ENCODE peak calls at places on chromosomes 1 and 21, in ten cellular contexts. One of them, this sample, is unnamed. For H3K27me3, the result is how much of the 10 kb centered on the place peaks cover.

GRCh38 chr21:43329361-43330269 is 97.3 kb downstream of the SIK1 start:
- DNase-seq in HCT116: no peak
- DNase-seq in transverse colon: no peak
- DNase-seq in esophagus squamous epithelium: no peak
- DNase-seq in IMR-90: no peak
- DNase-seq in spleen: no peak
- DNase-seq in stomach: no peak
- DNase-seq in right lobe of liver: no peak
- DNase-seq in gastrocnemius medialis: no peak
- DNase-seq in breast epithelium: no peak
- DNase-seq in this sample: no peak

GRCh38 chr1:44305962-44306422 is 49.1 kb downstream of the ERI3 start:
- DNase-seq in HCT116: no peak
- DNase-seq in transverse colon: no peak
- DNase-seq in esophagus squamous epithelium: no peak
- DNase-seq in IMR-90: no peak
- DNase-seq in spleen: no peak
- DNase-seq in stomach: no peak
- DNase-seq in right lobe of liver: no peak
- DNase-seq in gastrocnemius medialis: no peak
- DNase-seq in breast epithelium: no peak
- DNase-seq in this sample: no peak

GRCh38 chr1:209585672-209586071 is 2.2 kb downstream of the CAMK1G start:
- DNase-seq in HCT116: no peak
- DNase-seq in transverse colon: peak
- DNase-seq in esophagus squamous epithelium: no peak
- DNase-seq in IMR-90: no peak
- DNase-seq in spleen: peak
- DNase-seq in stomach: peak
- DNase-seq in right lobe of liver: no peak
- DNase-seq in gastrocnemius medialis: peak
- DNase-seq in breast epithelium: no peak
- DNase-seq in this sample: peak

GRCh38 chr1:45503462-45504360 is 3.6 kb downstream of the MMACHC start:
- DNase-seq in HCT116: no peak
- DNase-seq in transverse colon: no peak
- DNase-seq in esophagus squamous epithelium: no peak
- DNase-seq in IMR-90: no peak
- DNase-seq in spleen: no peak
- DNase-seq in stomach: no peak
- DNase-seq in right lobe of liver: peak
- DNase-seq in gastrocnemius medialis: no peak
- DNase-seq in breast epithelium: no peak
- DNase-seq in this sample: no peak

GRCh38 chr1:36034692-36035091 is 49.2 kb upstream of the TEKT2 start:
- DNase-seq in HCT116: no peak
- DNase-seq in transverse colon: no peak
- DNase-seq in esophagus squamous epithelium: no peak
- DNase-seq in IMR-90: peak
- DNase-seq in spleen: no peak
- DNase-seq in stomach: no peak
- DNase-seq in right lobe of liver: no peak
- DNase-seq in gastrocnemius medialis: no peak
- DNase-seq in breast epithelium: no peak
- DNase-seq in this sample: no peak

GRCh38 chr1:220874201-220874655 is 5.0 kb upstream of the HLX start:
- DNase-seq in HCT116: peak
- DNase-seq in transverse colon: peak
- DNase-seq in esophagus squamous epithelium: no peak
- DNase-seq in IMR-90: peak
- DNase-seq in spleen: peak
- DNase-seq in stomach: no peak
- DNase-seq in right lobe of liver: no peak
- DNase-seq in gastrocnemius medialis: no peak
- DNase-seq in breast epithelium: no peak
- DNase-seq in this sample: no peak

GRCh38 chr1:228089520-228090380 is 7.2 kb downstream of the ARF1 start:
- DNase-seq in HCT116: no peak
- DNase-seq in transverse colon: peak
- DNase-seq in esophagus squamous epithelium: no peak
- DNase-seq in IMR-90: no peak
- DNase-seq in spleen: peak
- DNase-seq in stomach: peak
- DNase-seq in right lobe of liver: no peak
- DNase-seq in gastrocnemius medialis: peak
- DNase-seq in breast epithelium: no peak
- DNase-seq in this sample: no peak

GRCh38 chr1:109040627-109041613 is 982 bp downstream of the WDR47 start:
- DNase-seq in HCT116: no peak
- DNase-seq in transverse colon: peak
- DNase-seq in esophagus squamous epithelium: no peak
- DNase-seq in IMR-90: no peak
- DNase-seq in spleen: peak
- DNase-seq in stomach: peak
- DNase-seq in right lobe of liver: peak
- DNase-seq in gastrocnemius medialis: no peak
- DNase-seq in breast epithelium: no peak
- DNase-seq in this sample: no peak

GRCh38 chr1:164753521-164754077 is 194.6 kb downstream of the PBX1 start:
- DNase-seq in HCT116: no peak
- DNase-seq in transverse colon: no peak
- DNase-seq in esophagus squamous epithelium: no peak
- DNase-seq in IMR-90: no peak
- DNase-seq in spleen: no peak
- DNase-seq in stomach: no peak
- DNase-seq in right lobe of liver: no peak
- DNase-seq in gastrocnemius medialis: no peak
- DNase-seq in breast epithelium: no peak
- DNase-seq in this sample: no peak

GRCh38 chr1:219345953-219346352 is 172.3 kb downstream of the LYPLAL1 start:
- DNase-seq in HCT116: no peak
- DNase-seq in transverse colon: no peak
- DNase-seq in esophagus squamous epithelium: no peak
- DNase-seq in IMR-90: no peak
- DNase-seq in spleen: no peak
- DNase-seq in stomach: no peak
- DNase-seq in right lobe of liver: no peak
- DNase-seq in gastrocnemius medialis: no peak
- DNase-seq in breast epithelium: no peak
- DNase-seq in this sample: no peak

GRCh38 chr1:246067432-246068021 is 439.6 kb downstream of the SMYD3 start:
- DNase-seq in HCT116: no peak
- DNase-seq in transverse colon: no peak
- DNase-seq in esophagus squamous epithelium: no peak
- DNase-seq in IMR-90: peak
- DNase-seq in spleen: no peak
- DNase-seq in stomach: no peak
- DNase-seq in right lobe of liver: no peak
- DNase-seq in gastrocnemius medialis: no peak
- DNase-seq in breast epithelium: no peak
- DNase-seq in this sample: no peak

GRCh38 chr1:38340409-38340808 is 293.8 kb upstream of the POU3F1 start:
- DNase-seq in HCT116: no peak
- DNase-seq in transverse colon: no peak
- DNase-seq in esophagus squamous epithelium: no peak
- DNase-seq in IMR-90: no peak
- DNase-seq in spleen: no peak
- DNase-seq in stomach: no peak
- DNase-seq in right lobe of liver: no peak
- DNase-seq in gastrocnemius medialis: no peak
- DNase-seq in breast epithelium: no peak
- DNase-seq in this sample: no peak

GRCh38 chr1:30318864-30319718 is 404.3 kb downstream of the MATN1 start:
- DNase-seq in HCT116: no peak
- DNase-seq in transverse colon: no peak
- DNase-seq in esophagus squamous epithelium: no peak
- DNase-seq in IMR-90: no peak
- DNase-seq in spleen: peak
- DNase-seq in stomach: peak
- DNase-seq in right lobe of liver: peak
- DNase-seq in gastrocnemius medialis: no peak
- DNase-seq in breast epithelium: no peak
- DNase-seq in this sample: no peak

GRCh38 chr1:183090386-183091006 is 67.3 kb downstream of the LAMC1 start:
- DNase-seq in HCT116: no peak
- DNase-seq in transverse colon: peak
- DNase-seq in esophagus squamous epithelium: no peak
- DNase-seq in IMR-90: peak
- DNase-seq in spleen: no peak
- DNase-seq in stomach: no peak
- DNase-seq in right lobe of liver: no peak
- DNase-seq in gastrocnemius medialis: peak
- DNase-seq in breast epithelium: no peak
- DNase-seq in this sample: peak

DNA sequence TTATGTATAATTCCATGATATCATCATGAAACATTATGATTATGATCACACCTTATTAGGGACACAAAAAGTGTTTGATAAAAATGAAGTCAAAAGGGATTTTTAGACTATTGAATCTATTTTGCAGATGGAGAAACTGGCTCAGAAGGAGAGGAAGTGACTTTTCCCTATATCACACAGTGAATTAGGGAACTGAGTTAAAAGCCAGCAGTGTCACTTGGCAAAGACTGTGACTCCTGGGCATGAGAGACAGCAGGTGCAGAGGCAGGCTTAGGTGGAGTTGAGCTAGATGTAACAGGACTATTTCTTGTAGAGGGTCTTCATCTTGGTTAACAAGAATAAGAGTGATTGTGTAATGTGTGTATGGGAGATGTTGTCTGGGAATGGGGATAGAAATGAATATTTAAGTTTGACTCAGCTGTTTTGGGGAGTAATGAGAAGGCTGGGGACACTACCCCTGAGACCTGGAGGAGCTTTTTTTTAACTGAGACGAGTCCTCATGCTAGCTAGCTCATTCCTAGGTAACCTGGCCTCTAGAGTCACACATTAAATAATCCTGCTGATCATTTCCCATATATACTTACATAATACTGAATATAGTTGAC is 1.0 kb upstream of the CD84 start:
- DNase-seq in HCT116: no peak
- DNase-seq in transverse colon: no peak
- DNase-seq in esophagus squamous epithelium: no peak
- DNase-seq in IMR-90: no peak
- DNase-seq in spleen: no peak
- DNase-seq in stomach: no peak
- DNase-seq in right lobe of liver: no peak
- DNase-seq in gastrocnemius medialis: no peak
- DNase-seq in breast epithelium: no peak
- DNase-seq in this sample: no peak
- H3K27me3 ChIP-seq in HCT116: under half
- H3K27me3 ChIP-seq in transverse colon: under half
- H3K27me3 ChIP-seq in esophagus squamous epithelium: under half
- H3K27me3 ChIP-seq in IMR-90: under half
- H3K27me3 ChIP-seq in spleen: under half
- H3K27me3 ChIP-seq in stomach: under half
- H3K27me3 ChIP-seq in right lobe of liver: under half
- H3K27me3 ChIP-seq in gastrocnemius medialis: under half
- H3K27me3 ChIP-seq in breast epithelium: under half
- H3K27me3 ChIP-seq in this sample: under half

GRCh38 chr1:212558665-212559480 is 49.7 kb upstream of the ATF3 start:
- DNase-seq in HCT116: peak
- DNase-seq in transverse colon: peak
- DNase-seq in esophagus squamous epithelium: peak
- DNase-seq in IMR-90: peak
- DNase-seq in spleen: peak
- DNase-seq in stomach: peak
- DNase-seq in right lobe of liver: peak
- DNase-seq in gastrocnemius medialis: peak
- DNase-seq in breast epithelium: peak
- DNase-seq in this sample: peak
- TF ChIP-seq CTCF in HCT116: no peak
- TF ChIP-seq CTCF in transverse colon: no peak
- TF ChIP-seq CTCF in esophagus squamous epithelium: no peak
- TF ChIP-seq CTCF in IMR-90: peak
- TF ChIP-seq CTCF in spleen: no peak
- TF ChIP-seq CTCF in stomach: no peak
- TF ChIP-seq CTCF in right lobe of liver: no peak
- TF ChIP-seq CTCF in gastrocnemius medialis: no peak
- TF ChIP-seq CTCF in breast epithelium: no peak
- TF ChIP-seq CTCF in this sample: no peak

GRCh38 chr1:185316163-185317033 is 645 bp downstream of the IVNS1ABP start:
- DNase-seq in HCT116: peak
- DNase-seq in transverse colon: peak
- DNase-seq in esophagus squamous epithelium: peak
- DNase-seq in IMR-90: peak
- DNase-seq in spleen: peak
- DNase-seq in stomach: peak
- DNase-seq in right lobe of liver: peak
- DNase-seq in gastrocnemius medialis: peak
- DNase-seq in breast epithelium: peak
- DNase-seq in this sample: peak
- TF ChIP-seq POLR2A in HCT116: peak
- TF ChIP-seq POLR2A in transverse colon: peak
- TF ChIP-seq POLR2A in esophagus squamous epithelium: peak
- TF ChIP-seq POLR2A in IMR-90: peak
- TF ChIP-seq POLR2A in spleen: no peak
- TF ChIP-seq POLR2A in stomach: peak
- TF ChIP-seq POLR2A in right lobe of liver: no peak
- TF ChIP-seq POLR2A in gastrocnemius medialis: peak
- TF ChIP-seq POLR2A in breast epithelium: no peak
- TF ChIP-seq POLR2A in this sample: peak

GRCh38 chr1:8438449-8438848 is 120.5 kb downstream of the SLC45A1 start:
- DNase-seq in HCT116: no peak
- DNase-seq in transverse colon: no peak
- DNase-seq in esophagus squamous epithelium: no peak
- DNase-seq in IMR-90: no peak
- DNase-seq in spleen: no peak
- DNase-seq in stomach: peak
- DNase-seq in right lobe of liver: no peak
- DNase-seq in gastrocnemius medialis: no peak
- DNase-seq in breast epithelium: no peak
- DNase-seq in this sample: peak

GRCh38 chr1:8439015-8439702 is 121.2 kb downstream of the SLC45A1 start:
- DNase-seq in HCT116: no peak
- DNase-seq in transverse colon: peak
- DNase-seq in esophagus squamous epithelium: no peak
- DNase-seq in IMR-90: peak
- DNase-seq in spleen: peak
- DNase-seq in stomach: peak
- DNase-seq in right lobe of liver: peak
- DNase-seq in gastrocnemius medialis: peak
- DNase-seq in breast epithelium: peak
- DNase-seq in this sample: peak

GRCh38 chr1:8447616-8448150 is 129.8 kb downstream of the SLC45A1 start:
- DNase-seq in HCT116: no peak
- DNase-seq in transverse colon: no peak
- DNase-seq in esophagus squamous epithelium: no peak
- DNase-seq in IMR-90: no peak
- DNase-seq in spleen: no peak
- DNase-seq in stomach: no peak
- DNase-seq in right lobe of liver: no peak
- DNase-seq in gastrocnemius medialis: no peak
- DNase-seq in breast epithelium: no peak
- DNase-seq in this sample: no peak

GRCh38 chr1:8441466-8441865 is 123.6 kb downstream of the SLC45A1 start:
- DNase-seq in HCT116: no peak
- DNase-seq in transverse colon: no peak
- DNase-seq in esophagus squamous epithelium: no peak
- DNase-seq in IMR-90: peak
- DNase-seq in spleen: no peak
- DNase-seq in stomach: no peak
- DNase-seq in right lobe of liver: no peak
- DNase-seq in gastrocnemius medialis: no peak
- DNase-seq in breast epithelium: no peak
- DNase-seq in this sample: no peak

GRCh38 chr1:8443558-8444194 is 125.8 kb downstream of the SLC45A1 start:
- DNase-seq in HCT116: no peak
- DNase-seq in transverse colon: no peak
- DNase-seq in esophagus squamous epithelium: no peak
- DNase-seq in IMR-90: no peak
- DNase-seq in spleen: no peak
- DNase-seq in stomach: no peak
- DNase-seq in right lobe of liver: no peak
- DNase-seq in gastrocnemius medialis: no peak
- DNase-seq in breast epithelium: no peak
- DNase-seq in this sample: no peak
- H3K27me3 ChIP-seq in HCT116: under half
- H3K27me3 ChIP-seq in transverse colon: under half
- H3K27me3 ChIP-seq in esophagus squamous epithelium: under half
- H3K27me3 ChIP-seq in IMR-90: under half
- H3K27me3 ChIP-seq in spleen: under half
- H3K27me3 ChIP-seq in stomach: under half
- H3K27me3 ChIP-seq in right lobe of liver: under half
- H3K27me3 ChIP-seq in gastrocnemius medialis: under half
- H3K27me3 ChIP-seq in breast epithelium: under half
- H3K27me3 ChIP-seq in this sample: under half

This sample was measured in testis.